ENCODE peak calls at places on chromosomes 4 and X, in six cellular contexts. One of them, this sample, is unnamed.

GRCh38 chrX:103805860-103806259 is 26.2 kb downstream of the RAB9B start:
- DNase-seq in trophoblast cell: no peak
- DNase-seq in left cardiac atrium: no peak
- DNase-seq in renal cortical epithelial cell: no peak
- DNase-seq in H7: no peak
- DNase-seq in occipital lobe: no peak
- DNase-seq in this sample: no peak

GRCh38 chr4:98746530-98746929 is 88.1 kb upstream of the TSPAN5 start:
- DNase-seq in trophoblast cell: no peak
- DNase-seq in left cardiac atrium: no peak
- DNase-seq in occipital lobe: no peak
- DNase-seq in renal cortical epithelial cell: peak; percentile 14
- DNase-seq in H7: no peak
- DNase-seq in this sample: no peak

GRCh38 chr4:121198261-121198660 is 34.1 kb upstream of the TNIP3 start:
- DNase-seq in left cardiac atrium: no peak
- DNase-seq in renal cortical epithelial cell: no peak
- DNase-seq in trophoblast cell: peak; percentile 67
- DNase-seq in occipital lobe: no peak
- DNase-seq in H7: no peak
- DNase-seq in this sample: no peak

GRCh38 chr4:27068151-27068862 is 207.7 kb downstream of the STIM2 start:
- DNase-seq in trophoblast cell: no peak
- DNase-seq in H7: no peak
- DNase-seq in occipital lobe: no peak
- DNase-seq in left cardiac atrium: no peak
- DNase-seq in renal cortical epithelial cell: no peak
- DNase-seq in this sample: peak; percentile 64

GRCh38 chr4:133151301-133151680 is 2.2 kb downstream of the PCDH10 start:
- DNase-seq in trophoblast cell: no peak
- DNase-seq in occipital lobe: peak; percentile 73
- DNase-seq in left cardiac atrium: no peak
- DNase-seq in H7: peak; percentile 60
- DNase-seq in renal cortical epithelial cell: no peak
- DNase-seq in this sample: no peak

GRCh38 chr4:48225368-48226141 is 44.1 kb downstream of the TEC start:
- DNase-seq in occipital lobe: no peak
- DNase-seq in H7: no peak
- DNase-seq in left cardiac atrium: no peak
- DNase-seq in trophoblast cell: peak; percentile 64
- DNase-seq in renal cortical epithelial cell: no peak
- DNase-seq in this sample: no peak

GRCh38 chr4:3613980-3614730 is 81.9 kb upstream of the LRPAP1 start:
- DNase-seq in occipital lobe: no peak
- DNase-seq in trophoblast cell: no peak
- DNase-seq in left cardiac atrium: no peak
- DNase-seq in renal cortical epithelial cell: no peak
- DNase-seq in H7: peak; percentile 66
- DNase-seq in this sample: no peak

GRCh38 chr4:2832309-2832980 is 11.2 kb upstream of the ADD1 start:
- DNase-seq in trophoblast cell: no peak
- DNase-seq in left cardiac atrium: no peak
- DNase-seq in occipital lobe: no peak
- DNase-seq in H7: peak; percentile 39
- DNase-seq in renal cortical epithelial cell: no peak
- DNase-seq in this sample: no peak

GRCh38 chr4:6910340-6910959 is 824 bp downstream of the TBC1D14 start:
- DNase-seq in left cardiac atrium: no peak
- DNase-seq in occipital lobe: no peak
- DNase-seq in trophoblast cell: peak; percentile 42
- DNase-seq in renal cortical epithelial cell: no peak
- DNase-seq in H7: peak; percentile 82
- DNase-seq in this sample: peak; percentile 52

GRCh38 chr4:56448301-56448700 is 12.2 kb downstream of the PAICS start:
- DNase-seq in renal cortical epithelial cell: no peak
- DNase-seq in occipital lobe: no peak
- DNase-seq in H7: no peak
- DNase-seq in left cardiac atrium: no peak
- DNase-seq in trophoblast cell: no peak
- DNase-seq in this sample: no peak

GRCh38 chrX:110414679-110415439 is 56.2 kb downstream of the RTL9 start:
- DNase-seq in H7: no peak
- DNase-seq in occipital lobe: no peak
- DNase-seq in left cardiac atrium: no peak
- DNase-seq in renal cortical epithelial cell: no peak
- DNase-seq in trophoblast cell: no peak
- DNase-seq in this sample: no peak

GRCh38 chr4:122500852-122501501 is 44.5 kb upstream of the IL2 start:
- DNase-seq in H7: no peak
- DNase-seq in occipital lobe: no peak
- DNase-seq in renal cortical epithelial cell: peak; percentile 40
- DNase-seq in trophoblast cell: no peak
- DNase-seq in left cardiac atrium: no peak
- DNase-seq in this sample: no peak

GRCh38 chrX:110087485-110088356 is 84.8 kb downstream of the TMEM164 start:
- DNase-seq in H7: no peak
- DNase-seq in occipital lobe: no peak
- DNase-seq in left cardiac atrium: no peak
- DNase-seq in renal cortical epithelial cell: peak; percentile 82
- DNase-seq in trophoblast cell: peak; percentile 21
- DNase-seq in this sample: no peak

GRCh38 chr4:169070071-169070894 is 60.2 kb upstream of the CBR4 start:
- DNase-seq in renal cortical epithelial cell: peak; percentile 98
- DNase-seq in H7: peak; percentile 65
- DNase-seq in occipital lobe: no peak
- DNase-seq in trophoblast cell: peak; percentile 99
- DNase-seq in left cardiac atrium: peak; percentile 34
- DNase-seq in this sample: no peak

GRCh38 chr4:8528713-8529112 is 51.5 kb upstream of the GPR78 start:
- DNase-seq in occipital lobe: no peak
- DNase-seq in H7: no peak
- DNase-seq in renal cortical epithelial cell: peak; percentile 92
- DNase-seq in trophoblast cell: no peak
- DNase-seq in left cardiac atrium: no peak
- DNase-seq in this sample: no peak

This sample was measured in upper lobe of left lung.